ENCODE peak calls at places on chromosomes 6 and 20, in four cellular contexts. Z is psoas muscle, W is heart right ventricle, C is hepatocyte. O is an unnamed sample.

GRCh38 chr6:136994782-136995181 is 50.0 kb downstream of the IL20RA start:
- DNase-seq in Z (no peak), W (no peak), C (peak), O (no peak)

GRCh38 chr20:9886227-9886626 is 47.4 kb upstream of the PAK5 start:
- DNase-seq in Z (no peak), W (no peak), C (no peak), O (no peak)

GRCh38 chr6:23633986-23634385 is 492.0 kb upstream of the NRSN1 start:
- DNase-seq in Z (no peak), W (no peak), C (no peak), O (no peak)

GRCh38 chr20:19310541-19310940 is 98.1 kb downstream of the SLC24A3 start:
- DNase-seq in Z (no peak), W (no peak), C (no peak), O (no peak)

GRCh38 chr6:31597006-31597405 is 4.2 kb upstream of the NCR3 start:
- DNase-seq in Z (no peak), W (no peak), C (no peak), O (no peak)

GRCh38 chr6:116730513-116730912 is 35.0 kb downstream of the FAM162B start:
- DNase-seq in Z (no peak), W (no peak), C (no peak), O (no peak)

GRCh38 chr6:11987390-11987789 is 24.7 kb upstream of the HIVEP1 start:
- DNase-seq in Z (no peak), W (no peak), C (no peak), O (no peak)

GRCh38 chr6:119323478-119323877 is 26.1 kb downstream of the MAN1A1 start:
- DNase-seq in Z (no peak), W (no peak), C (no peak), O (no peak)

GRCh38 chr6:80165143-80165542 is 58.7 kb downstream of the BCKDHB start:
- DNase-seq in Z (no peak), W (no peak), C (no peak), O (no peak)

GRCh38 chr6:107716688-107717089 is 107.4 kb downstream of the SCML4 start:
- DNase-seq in Z (no peak), W (no peak), C (no peak), O (no peak)

GRCh38 chr6:125970760-125971159 is 14.2 kb downstream of the HINT3 start:
- DNase-seq in Z (no peak), W (no peak), C (no peak), O (no peak)

GRCh38 chr6:157811476-157812173 is 11.4 kb upstream of the SNX9 start:
- DNase-seq in Z (no peak), W (no peak), C (no peak), O (no peak)

GRCh38 chr6:146788115-146788514 is 189.3 kb downstream of the ADGB start:
- DNase-seq in Z (no peak), W (no peak), C (no peak), O (no peak)

GRCh38 chr6:32290886-32291450 is 67.1 kb upstream of the NOTCH4 start:
- DNase-seq in Z (no peak), W (no peak), C (no peak), O (no peak)

GRCh38 chr6:157893238-157893637 is 70.2 kb downstream of the SNX9 start:
- DNase-seq in Z (no peak), W (no peak), C (no peak), O (no peak)

GRCh38 chr20:25058797-25059486 is 1.0 kb upstream of the ACSS1 start:
- DNase-seq in Z (no peak), W (no peak), C (peak), O (no peak)

GRCh38 chr6:41367700-41368099 is 32.3 kb downstream of the NCR2 start:
- DNase-seq in Z (no peak), W (peak), C (peak), O (peak)

GRCh38 chr20:40286991-40287531 is 402.0 kb downstream of the MAFB start:
- DNase-seq in Z (peak), W (peak), C (peak), O (no peak)

GRCh38 chr20:46336735-46337134 is 28.4 kb upstream of the CDH22 start:
- DNase-seq in Z (no peak), W (no peak), C (no peak), O (no peak)

GRCh38 chr6:38901802-38902522 is 146.6 kb upstream of the GLP1R start:
- DNase-seq in Z (no peak), W (no peak), C (no peak), O (no peak)

GRCh38 chr20:61573415-61574305 is 321.6 kb downstream of the CDH4 start:
- DNase-seq in Z (no peak), W (no peak), C (no peak), O (no peak)

GRCh38 chr6:25499851-25500250 is 152.2 kb upstream of the SCGN start:
- DNase-seq in Z (no peak), W (no peak), C (peak), O (no peak)

GRCh38 chr20:18537651-18538050 is 29.6 kb upstream of the SMIM26 start:
- DNase-seq in Z (no peak), W (no peak), C (no peak), O (no peak)

GRCh38 chr6:117317261-117317660 is 51.9 kb downstream of the VGLL2 start:
- DNase-seq in Z (no peak), W (no peak), C (peak), O (no peak)

GRCh38 chr20:39206899-39207564 is 244.9 kb downstream of the DHX35 start:
- DNase-seq in Z (no peak), W (no peak), C (no peak), O (no peak)

GRCh38 chr20:47317127-47317895 is 39.2 kb downstream of the ZMYND8 start:
- DNase-seq in Z (peak), W (peak), C (peak), O (peak)

GRCh38 chr6:140774080-140774505 is 1358.6 kb upstream of the GJE1 start:
- DNase-seq in Z (no peak), W (no peak), C (peak), O (no peak)

GRCh38 chr6:8392569-8392968 is 42.8 kb downstream of the SLC35B3 start:
- DNase-seq in Z (no peak), W (no peak), C (peak), O (no peak)

GRCh38 chr6:37190159-37190535 is 20.2 kb downstream of the PIM1 start:
- DNase-seq in Z (no peak), W (no peak), C (no peak), O (no peak)

GRCh38 chr6:155152211-155153076 is 111.4 kb upstream of the CLDN20 start:
- DNase-seq in Z (no peak), W (no peak), C (no peak), O (peak)
- TF ChIP-seq CTCF in Z (no peak), W (no peak), C (no peak), O (peak)

GRCh38 chr6:7251861-7252260 is 61.1 kb downstream of the SSR1 start:
- DNase-seq in Z (no peak), W (no peak), C (no peak), O (no peak)

GRCh38 chr6:7254980-7255825 is 57.8 kb downstream of the SSR1 start:
- DNase-seq in Z (no peak), W (no peak), C (no peak), O (no peak)

GRCh38 chr6:7250812-7251211 is 62.2 kb downstream of the SSR1 start:
- DNase-seq in Z (no peak), W (no peak), C (no peak), O (no peak)

GRCh38 chr6:7249946-7250643 is 62.9 kb downstream of the SSR1 start:
- DNase-seq in Z (no peak), W (no peak), C (no peak), O (no peak)

DNA sequence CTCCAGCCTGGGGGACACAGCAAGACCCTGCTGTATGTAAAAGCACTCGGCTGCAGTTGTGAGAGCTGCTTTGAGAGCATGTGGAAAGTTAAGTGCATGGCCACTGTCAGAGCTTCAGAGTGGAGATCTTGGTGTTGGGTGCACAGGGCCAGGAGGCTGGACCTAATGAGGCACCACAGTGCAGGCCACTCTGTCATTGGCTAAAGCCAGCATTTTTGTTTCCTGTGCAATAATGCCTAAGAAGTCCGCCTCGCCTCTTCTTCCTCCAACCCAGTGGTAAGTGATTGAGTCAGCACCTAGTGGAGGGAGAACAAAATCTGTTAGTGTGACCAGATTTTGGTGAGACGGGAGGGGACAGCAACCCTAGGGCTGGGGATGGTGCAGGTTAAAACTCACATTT is 60.6 kb downstream of the SSR1 start:
- DNase-seq in Z (no peak), W (no peak), C (no peak), O (no peak)
- TF ChIP-seq CTCF in Z (no peak), W (no peak), C (no peak), O (no peak)

DNA sequence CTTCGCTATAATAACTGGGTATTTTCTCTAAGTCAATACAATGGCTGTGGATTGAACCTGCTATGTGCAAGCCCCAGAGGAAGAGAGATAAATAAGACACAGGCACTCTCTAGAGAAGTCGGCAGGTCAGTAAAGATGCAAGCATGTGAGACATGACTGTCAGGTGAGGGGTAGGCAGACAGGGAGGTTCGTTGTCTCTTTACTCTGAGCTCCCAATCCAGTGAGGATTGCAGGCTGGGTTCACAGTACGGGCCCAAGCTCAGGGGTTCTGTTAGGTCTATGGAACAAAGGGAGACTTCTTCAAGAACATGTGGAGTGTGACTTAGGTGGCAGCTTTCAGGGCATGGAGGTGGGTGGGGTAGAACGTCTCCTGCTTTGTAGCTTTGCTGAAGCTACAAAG is 147.2 kb downstream of the PCSK2 start:
- DNase-seq in Z (no peak), W (no peak), C (no peak), O (no peak)
- TF ChIP-seq CTCF in Z (no peak), W (no peak), C (no peak), O (no peak)

GRCh38 chr20:49396230-49396629 is 86.2 kb downstream of the KCNB1 start:
- DNase-seq in Z (no peak), W (no peak), C (no peak), O (no peak)
- TF ChIP-seq CTCF in Z (no peak), W (no peak), C (peak), O (peak)

GRCh38 chr6:89035252-89036106 is 45.1 kb upstream of the PNRC1 start:
- DNase-seq in Z (peak), W (peak), C (peak), O (no peak)
- TF ChIP-seq CTCF in Z (no peak), W (no peak), C (no peak), O (no peak)

DNA sequence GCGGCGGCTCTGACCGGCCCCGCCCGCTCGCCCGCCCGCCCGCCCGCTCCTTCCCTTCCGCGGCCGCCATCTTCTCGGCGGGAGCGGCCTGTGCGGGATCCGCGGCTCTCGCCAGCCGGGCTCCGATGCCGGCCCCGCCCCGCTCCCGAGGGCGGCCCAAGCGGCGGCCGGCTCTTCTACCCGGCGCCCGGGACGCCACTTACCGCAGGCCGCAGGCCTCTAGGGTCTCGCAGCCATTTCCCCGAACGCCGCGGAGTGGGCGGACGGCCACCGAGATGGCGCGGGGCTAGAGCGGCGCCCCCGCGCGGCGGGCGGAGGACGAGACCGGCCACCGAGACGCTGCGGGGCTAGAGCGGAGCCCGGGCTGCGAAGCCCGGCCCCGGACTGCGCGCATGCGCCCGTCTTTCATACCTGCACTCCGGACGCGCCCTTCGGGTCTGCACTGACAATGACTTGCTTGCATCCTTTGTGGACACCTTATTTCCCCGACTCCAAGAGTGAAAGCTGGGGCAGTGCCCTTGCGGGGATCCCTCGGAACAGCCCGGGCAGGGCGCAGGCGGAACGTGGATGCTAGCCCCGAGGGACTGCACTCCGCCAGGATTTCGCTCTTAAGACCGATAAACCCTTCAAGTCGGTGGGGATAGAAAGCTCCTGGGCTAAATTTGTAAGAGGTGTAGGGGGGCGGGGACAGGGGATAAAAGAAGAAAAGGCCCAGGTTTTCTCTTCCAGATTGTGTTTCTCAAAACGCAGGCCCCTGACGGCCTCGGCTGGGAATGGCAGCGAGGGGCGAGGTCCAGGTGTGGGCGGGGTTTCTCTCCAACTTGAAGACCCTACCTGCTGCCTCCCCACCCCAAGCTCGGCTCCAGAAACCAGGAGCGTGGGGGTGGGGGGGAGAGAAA is at the start of gene DIDO1:
- DNase-seq in Z (peak), W (peak), C (peak), O (peak)
- TF ChIP-seq CTCF in Z (peak), W (peak), C (peak), O (peak)

DNA sequence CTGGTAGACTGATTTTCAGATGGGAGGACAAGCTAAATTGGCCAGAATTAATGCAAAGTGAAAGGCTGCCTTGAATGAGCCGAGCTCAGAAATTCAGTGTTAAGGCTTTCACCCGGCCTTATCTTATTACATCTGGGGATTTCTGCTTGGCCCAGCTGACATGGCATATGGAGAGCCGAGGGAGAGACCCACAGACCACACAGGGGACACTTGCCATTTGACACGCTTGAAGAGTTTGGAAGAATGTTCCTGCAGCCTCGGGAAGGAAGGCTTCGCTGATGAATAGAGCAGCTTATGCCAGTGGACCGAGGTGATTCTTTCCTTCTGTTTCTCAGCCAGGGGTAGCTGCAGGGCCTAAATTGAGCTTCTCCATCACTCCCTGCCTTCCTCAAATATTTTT is 9.0 kb downstream of the MOCS3 start:
- DNase-seq in Z (no peak), W (no peak), C (no peak), O (peak)
- TF ChIP-seq CTCF in Z (no peak), W (no peak), C (no peak), O (no peak)

O was measured in nephron progenitor cell.